ENCODE peak calls at places on chromosomes 6 and 20, in seven cellular contexts. One of them, this sample, is unnamed.

GRCh38 chr6:100846276-100846675 is 34.9 kb downstream of the ASCC3 start:
- DNase-seq in tibial nerve: no peak
- DNase-seq in HFFc6: no peak
- DNase-seq in NT2/D1: no peak
- DNase-seq in stimulated activated naive B cell treated with anti-CD40 and anti-IgM and Interleukin-4, amounts not matched to agents 10 μg/mL and 1 μg/mL and 100 μg/mL, for 72 hours: no peak
- DNase-seq in T-helper 1 cell: no peak
- DNase-seq in stimulated activated CD8-positive, alpha-beta memory T cell treated with anti-CD3 and anti-CD28 coated beads, Interleukin-7, amount 100 ng/mL, for 4 hours: no peak
- DNase-seq in this sample: no peak

GRCh38 chr20:37669773-37670236 is 24.0 kb upstream of the CTNNBL1 start:
- DNase-seq in tibial nerve: no peak
- DNase-seq in HFFc6: no peak
- DNase-seq in NT2/D1: no peak
- DNase-seq in stimulated activated naive B cell treated with anti-CD40 and anti-IgM and Interleukin-4, amounts not matched to agents 10 μg/mL and 1 μg/mL and 100 μg/mL, for 72 hours: no peak
- DNase-seq in T-helper 1 cell: no peak
- DNase-seq in stimulated activated CD8-positive, alpha-beta memory T cell treated with anti-CD3 and anti-CD28 coated beads, Interleukin-7, amount 100 ng/mL, for 4 hours: no peak
- DNase-seq in this sample: no peak

GRCh38 chr20:10987651-10988383 is 314.0 kb upstream of the JAG1 start:
- DNase-seq in tibial nerve: no peak
- DNase-seq in HFFc6: no peak
- DNase-seq in NT2/D1: no peak
- DNase-seq in stimulated activated naive B cell treated with anti-CD40 and anti-IgM and Interleukin-4, amounts not matched to agents 10 μg/mL and 1 μg/mL and 100 μg/mL, for 72 hours: no peak
- DNase-seq in T-helper 1 cell: no peak
- DNase-seq in stimulated activated CD8-positive, alpha-beta memory T cell treated with anti-CD3 and anti-CD28 coated beads, Interleukin-7, amount 100 ng/mL, for 4 hours: no peak
- DNase-seq in this sample: no peak

GRCh38 chr6:98871057-98871456 is 36.7 kb downstream of the POU3F2 start:
- DNase-seq in tibial nerve: no peak
- DNase-seq in HFFc6: peak; percentile 21
- DNase-seq in NT2/D1: no peak
- DNase-seq in stimulated activated naive B cell treated with anti-CD40 and anti-IgM and Interleukin-4, amounts not matched to agents 10 μg/mL and 1 μg/mL and 100 μg/mL, for 72 hours: no peak
- DNase-seq in T-helper 1 cell: no peak
- DNase-seq in stimulated activated CD8-positive, alpha-beta memory T cell treated with anti-CD3 and anti-CD28 coated beads, Interleukin-7, amount 100 ng/mL, for 4 hours: no peak
- DNase-seq in this sample: no peak

GRCh38 chr6:11050735-11051134 is 6.6 kb upstream of the ELOVL2 start:
- DNase-seq in tibial nerve: no peak
- DNase-seq in HFFc6: peak; percentile 57
- DNase-seq in NT2/D1: no peak
- DNase-seq in stimulated activated naive B cell treated with anti-CD40 and anti-IgM and Interleukin-4, amounts not matched to agents 10 μg/mL and 1 μg/mL and 100 μg/mL, for 72 hours: no peak
- DNase-seq in T-helper 1 cell: no peak
- DNase-seq in stimulated activated CD8-positive, alpha-beta memory T cell treated with anti-CD3 and anti-CD28 coated beads, Interleukin-7, amount 100 ng/mL, for 4 hours: no peak
- DNase-seq in this sample: peak; percentile 37

GRCh38 chr6:106804238-106805016 is 170.1 kb downstream of the CD24 start:
- DNase-seq in tibial nerve: no peak
- DNase-seq in HFFc6: no peak
- DNase-seq in NT2/D1: peak; percentile 71
- DNase-seq in stimulated activated naive B cell treated with anti-CD40 and anti-IgM and Interleukin-4, amounts not matched to agents 10 μg/mL and 1 μg/mL and 100 μg/mL, for 72 hours: no peak
- DNase-seq in T-helper 1 cell: no peak
- DNase-seq in stimulated activated CD8-positive, alpha-beta memory T cell treated with anti-CD3 and anti-CD28 coated beads, Interleukin-7, amount 100 ng/mL, for 4 hours: no peak
- DNase-seq in this sample: no peak

GRCh38 chr6:33504486-33504885 is 50.1 kb downstream of the ZBTB9 start:
- DNase-seq in tibial nerve: no peak
- DNase-seq in HFFc6: no peak
- DNase-seq in NT2/D1: no peak
- DNase-seq in stimulated activated naive B cell treated with anti-CD40 and anti-IgM and Interleukin-4, amounts not matched to agents 10 μg/mL and 1 μg/mL and 100 μg/mL, for 72 hours: no peak
- DNase-seq in T-helper 1 cell: no peak
- DNase-seq in stimulated activated CD8-positive, alpha-beta memory T cell treated with anti-CD3 and anti-CD28 coated beads, Interleukin-7, amount 100 ng/mL, for 4 hours: no peak
- DNase-seq in this sample: no peak

GRCh38 chr6:10963113-10963512 is 76.3 kb downstream of the SYCP2L start:
- DNase-seq in tibial nerve: no peak
- DNase-seq in HFFc6: no peak
- DNase-seq in NT2/D1: no peak
- DNase-seq in stimulated activated naive B cell treated with anti-CD40 and anti-IgM and Interleukin-4, amounts not matched to agents 10 μg/mL and 1 μg/mL and 100 μg/mL, for 72 hours: no peak
- DNase-seq in T-helper 1 cell: no peak
- DNase-seq in stimulated activated CD8-positive, alpha-beta memory T cell treated with anti-CD3 and anti-CD28 coated beads, Interleukin-7, amount 100 ng/mL, for 4 hours: no peak
- DNase-seq in this sample: no peak

GRCh38 chr6:88360203-88360797 is 194.2 kb upstream of the CNR1 start:
- DNase-seq in tibial nerve: no peak
- DNase-seq in HFFc6: peak; percentile 28
- DNase-seq in NT2/D1: no peak
- DNase-seq in stimulated activated naive B cell treated with anti-CD40 and anti-IgM and Interleukin-4, amounts not matched to agents 10 μg/mL and 1 μg/mL and 100 μg/mL, for 72 hours: no peak
- DNase-seq in T-helper 1 cell: no peak
- DNase-seq in stimulated activated CD8-positive, alpha-beta memory T cell treated with anti-CD3 and anti-CD28 coated beads, Interleukin-7, amount 100 ng/mL, for 4 hours: no peak
- DNase-seq in this sample: no peak

GRCh38 chr6:74623027-74623426 is 582.8 kb downstream of the COL12A1 start:
- DNase-seq in tibial nerve: no peak
- DNase-seq in HFFc6: no peak
- DNase-seq in NT2/D1: no peak
- DNase-seq in stimulated activated naive B cell treated with anti-CD40 and anti-IgM and Interleukin-4, amounts not matched to agents 10 μg/mL and 1 μg/mL and 100 μg/mL, for 72 hours: no peak
- DNase-seq in T-helper 1 cell: no peak
- DNase-seq in stimulated activated CD8-positive, alpha-beta memory T cell treated with anti-CD3 and anti-CD28 coated beads, Interleukin-7, amount 100 ng/mL, for 4 hours: no peak
- DNase-seq in this sample: no peak

GRCh38 chr20:17430515-17430914 is 100.7 kb downstream of the BFSP1 start:
- DNase-seq in tibial nerve: no peak
- DNase-seq in HFFc6: no peak
- DNase-seq in NT2/D1: no peak
- DNase-seq in stimulated activated naive B cell treated with anti-CD40 and anti-IgM and Interleukin-4, amounts not matched to agents 10 μg/mL and 1 μg/mL and 100 μg/mL, for 72 hours: no peak
- DNase-seq in T-helper 1 cell: no peak
- DNase-seq in stimulated activated CD8-positive, alpha-beta memory T cell treated with anti-CD3 and anti-CD28 coated beads, Interleukin-7, amount 100 ng/mL, for 4 hours: no peak
- DNase-seq in this sample: no peak

GRCh38 chr20:3563548-3564177 is 92.8 kb downstream of the ATRN start:
- DNase-seq in tibial nerve: peak; percentile 41
- DNase-seq in HFFc6: peak; percentile 60
- DNase-seq in NT2/D1: peak; percentile 40
- DNase-seq in stimulated activated naive B cell treated with anti-CD40 and anti-IgM and Interleukin-4, amounts not matched to agents 10 μg/mL and 1 μg/mL and 100 μg/mL, for 72 hours: no peak
- DNase-seq in T-helper 1 cell: no peak
- DNase-seq in stimulated activated CD8-positive, alpha-beta memory T cell treated with anti-CD3 and anti-CD28 coated beads, Interleukin-7, amount 100 ng/mL, for 4 hours: no peak
- DNase-seq in this sample: peak; percentile 51

GRCh38 chr6:116223355-116223754 is 30.5 kb downstream of the TSPYL4 start:
- DNase-seq in tibial nerve: no peak
- DNase-seq in HFFc6: no peak
- DNase-seq in NT2/D1: no peak
- DNase-seq in stimulated activated naive B cell treated with anti-CD40 and anti-IgM and Interleukin-4, amounts not matched to agents 10 μg/mL and 1 μg/mL and 100 μg/mL, for 72 hours: no peak
- DNase-seq in T-helper 1 cell: no peak
- DNase-seq in stimulated activated CD8-positive, alpha-beta memory T cell treated with anti-CD3 and anti-CD28 coated beads, Interleukin-7, amount 100 ng/mL, for 4 hours: no peak
- DNase-seq in this sample: no peak

GRCh38 chr6:131581523-131581922 is 8.5 kb downstream of the ARG1 start:
- DNase-seq in tibial nerve: no peak
- DNase-seq in HFFc6: no peak
- DNase-seq in NT2/D1: no peak
- DNase-seq in stimulated activated naive B cell treated with anti-CD40 and anti-IgM and Interleukin-4, amounts not matched to agents 10 μg/mL and 1 μg/mL and 100 μg/mL, for 72 hours: no peak
- DNase-seq in T-helper 1 cell: no peak
- DNase-seq in stimulated activated CD8-positive, alpha-beta memory T cell treated with anti-CD3 and anti-CD28 coated beads, Interleukin-7, amount 100 ng/mL, for 4 hours: no peak
- DNase-seq in this sample: no peak

GRCh38 chr6:45724027-45724426 is 291.6 kb downstream of the CLIC5 start:
- DNase-seq in tibial nerve: no peak
- DNase-seq in HFFc6: no peak
- DNase-seq in NT2/D1: no peak
- DNase-seq in stimulated activated naive B cell treated with anti-CD40 and anti-IgM and Interleukin-4, amounts not matched to agents 10 μg/mL and 1 μg/mL and 100 μg/mL, for 72 hours: no peak
- DNase-seq in T-helper 1 cell: no peak
- DNase-seq in stimulated activated CD8-positive, alpha-beta memory T cell treated with anti-CD3 and anti-CD28 coated beads, Interleukin-7, amount 100 ng/mL, for 4 hours: no peak
- DNase-seq in this sample: no peak

GRCh38 chr20:63766695-63767426 is 27.3 kb downstream of the SLC2A4RG start:
- DNase-seq in tibial nerve: no peak
- DNase-seq in HFFc6: no peak
- DNase-seq in NT2/D1: no peak
- DNase-seq in stimulated activated naive B cell treated with anti-CD40 and anti-IgM and Interleukin-4, amounts not matched to agents 10 μg/mL and 1 μg/mL and 100 μg/mL, for 72 hours: no peak
- DNase-seq in T-helper 1 cell: no peak
- DNase-seq in stimulated activated CD8-positive, alpha-beta memory T cell treated with anti-CD3 and anti-CD28 coated beads, Interleukin-7, amount 100 ng/mL, for 4 hours: no peak
- DNase-seq in this sample: no peak

GRCh38 chr6:5175195-5175594 is 85.6 kb downstream of the LYRM4 start:
- DNase-seq in tibial nerve: no peak
- DNase-seq in HFFc6: no peak
- DNase-seq in NT2/D1: peak; percentile 42
- DNase-seq in stimulated activated naive B cell treated with anti-CD40 and anti-IgM and Interleukin-4, amounts not matched to agents 10 μg/mL and 1 μg/mL and 100 μg/mL, for 72 hours: no peak
- DNase-seq in T-helper 1 cell: no peak
- DNase-seq in stimulated activated CD8-positive, alpha-beta memory T cell treated with anti-CD3 and anti-CD28 coated beads, Interleukin-7, amount 100 ng/mL, for 4 hours: no peak
- DNase-seq in this sample: peak; percentile 32

GRCh38 chr6:4545929-4546328 is 230.3 kb upstream of the CDYL start:
- DNase-seq in tibial nerve: no peak
- DNase-seq in HFFc6: no peak
- DNase-seq in NT2/D1: no peak
- DNase-seq in stimulated activated naive B cell treated with anti-CD40 and anti-IgM and Interleukin-4, amounts not matched to agents 10 μg/mL and 1 μg/mL and 100 μg/mL, for 72 hours: no peak
- DNase-seq in T-helper 1 cell: no peak
- DNase-seq in stimulated activated CD8-positive, alpha-beta memory T cell treated with anti-CD3 and anti-CD28 coated beads, Interleukin-7, amount 100 ng/mL, for 4 hours: no peak
- DNase-seq in this sample: no peak

GRCh38 chr6:25277401-25277800 is 1.8 kb upstream of the CARMIL1 start:
- DNase-seq in tibial nerve: no peak
- DNase-seq in HFFc6: no peak
- DNase-seq in NT2/D1: no peak
- DNase-seq in stimulated activated naive B cell treated with anti-CD40 and anti-IgM and Interleukin-4, amounts not matched to agents 10 μg/mL and 1 μg/mL and 100 μg/mL, for 72 hours: no peak
- DNase-seq in T-helper 1 cell: no peak
- DNase-seq in stimulated activated CD8-positive, alpha-beta memory T cell treated with anti-CD3 and anti-CD28 coated beads, Interleukin-7, amount 100 ng/mL, for 4 hours: no peak
- DNase-seq in this sample: no peak

GRCh38 chr6:137104926-137105325 is 60.2 kb upstream of the IL20RA start:
- DNase-seq in tibial nerve: no peak
- DNase-seq in HFFc6: no peak
- DNase-seq in NT2/D1: no peak
- DNase-seq in stimulated activated naive B cell treated with anti-CD40 and anti-IgM and Interleukin-4, amounts not matched to agents 10 μg/mL and 1 μg/mL and 100 μg/mL, for 72 hours: no peak
- DNase-seq in T-helper 1 cell: no peak
- DNase-seq in stimulated activated CD8-positive, alpha-beta memory T cell treated with anti-CD3 and anti-CD28 coated beads, Interleukin-7, amount 100 ng/mL, for 4 hours: no peak
- DNase-seq in this sample: no peak

GRCh38 chr6:44050872-44051421 is 76.3 kb downstream of the MRPL14 start:
- DNase-seq in tibial nerve: no peak
- DNase-seq in HFFc6: no peak
- DNase-seq in NT2/D1: no peak
- DNase-seq in stimulated activated naive B cell treated with anti-CD40 and anti-IgM and Interleukin-4, amounts not matched to agents 10 μg/mL and 1 μg/mL and 100 μg/mL, for 72 hours: no peak
- DNase-seq in T-helper 1 cell: no peak
- DNase-seq in stimulated activated CD8-positive, alpha-beta memory T cell treated with anti-CD3 and anti-CD28 coated beads, Interleukin-7, amount 100 ng/mL, for 4 hours: no peak
- DNase-seq in this sample: no peak

GRCh38 chr20:57211949-57212889 is 54.2 kb downstream of the BMP7 start:
- DNase-seq in tibial nerve: peak; percentile 65
- DNase-seq in HFFc6: peak; percentile 84
- DNase-seq in NT2/D1: peak; percentile 36
- DNase-seq in stimulated activated naive B cell treated with anti-CD40 and anti-IgM and Interleukin-4, amounts not matched to agents 10 μg/mL and 1 μg/mL and 100 μg/mL, for 72 hours: no peak
- DNase-seq in T-helper 1 cell: no peak
- DNase-seq in stimulated activated CD8-positive, alpha-beta memory T cell treated with anti-CD3 and anti-CD28 coated beads, Interleukin-7, amount 100 ng/mL, for 4 hours: no peak
- DNase-seq in this sample: no peak

GRCh38 chr20:39041067-39041466 is 78.9 kb downstream of the DHX35 start:
- DNase-seq in tibial nerve: no peak
- DNase-seq in HFFc6: no peak
- DNase-seq in NT2/D1: no peak
- DNase-seq in stimulated activated naive B cell treated with anti-CD40 and anti-IgM and Interleukin-4, amounts not matched to agents 10 μg/mL and 1 μg/mL and 100 μg/mL, for 72 hours: no peak
- DNase-seq in T-helper 1 cell: no peak
- DNase-seq in stimulated activated CD8-positive, alpha-beta memory T cell treated with anti-CD3 and anti-CD28 coated beads, Interleukin-7, amount 100 ng/mL, for 4 hours: no peak
- DNase-seq in this sample: no peak

GRCh38 chr6:3749390-3749978 is 2.0 kb downstream of the PXDC1 start:
- DNase-seq in tibial nerve: no peak
- DNase-seq in HFFc6: no peak
- DNase-seq in NT2/D1: no peak
- DNase-seq in stimulated activated naive B cell treated with anti-CD40 and anti-IgM and Interleukin-4, amounts not matched to agents 10 μg/mL and 1 μg/mL and 100 μg/mL, for 72 hours: no peak
- DNase-seq in T-helper 1 cell: no peak
- DNase-seq in stimulated activated CD8-positive, alpha-beta memory T cell treated with anti-CD3 and anti-CD28 coated beads, Interleukin-7, amount 100 ng/mL, for 4 hours: no peak
- DNase-seq in this sample: no peak

GRCh38 chr20:1895674-1896496 is 678 bp downstream of the SIRPA start:
- DNase-seq in tibial nerve: no peak
- DNase-seq in HFFc6: no peak
- DNase-seq in NT2/D1: no peak
- DNase-seq in stimulated activated naive B cell treated with anti-CD40 and anti-IgM and Interleukin-4, amounts not matched to agents 10 μg/mL and 1 μg/mL and 100 μg/mL, for 72 hours: peak; percentile 60
- DNase-seq in T-helper 1 cell: no peak
- DNase-seq in stimulated activated CD8-positive, alpha-beta memory T cell treated with anti-CD3 and anti-CD28 coated beads, Interleukin-7, amount 100 ng/mL, for 4 hours: no peak
- DNase-seq in this sample: no peak

GRCh38 chr6:148570456-148570855 is 176.4 kb upstream of the UST start:
- DNase-seq in tibial nerve: no peak
- DNase-seq in HFFc6: no peak
- DNase-seq in NT2/D1: no peak
- DNase-seq in stimulated activated naive B cell treated with anti-CD40 and anti-IgM and Interleukin-4, amounts not matched to agents 10 μg/mL and 1 μg/mL and 100 μg/mL, for 72 hours: no peak
- DNase-seq in T-helper 1 cell: no peak
- DNase-seq in stimulated activated CD8-positive, alpha-beta memory T cell treated with anti-CD3 and anti-CD28 coated beads, Interleukin-7, amount 100 ng/mL, for 4 hours: no peak
- DNase-seq in this sample: no peak

This sample was measured in KBM-7.